ENCODE peak calls at places on chromosomes 12 and 14, in five cellular contexts. U is CD8-positive, alpha-beta T cell; P is uterus; D is right lobe of liver; F is pancreas. M is an unnamed sample.

GRCh38 chr12:75951399-75952228 is 80.0 kb downstream of the PHLDA1 start:
- DNase-seq in U (no peak), P (no peak), D (no peak), F (no peak), M (no peak)

GRCh38 chr14:75306917-75307699 is 28.5 kb downstream of the FOS start:
- DNase-seq in U (no peak), P (no peak), D (no peak), F (no peak), M (no peak)

GRCh38 chr12:101691697-101692096 is 5.7 kb upstream of the CHPT1 start:
- DNase-seq in U (no peak), P (no peak), D (no peak), F (no peak), M (no peak)

GRCh38 chr14:28765169-28765906 is 1.2 kb upstream of the FOXG1 start:
- DNase-seq in U (no peak), P (no peak), D (no peak), F (no peak), M (no peak)

GRCh38 chr14:35533357-35534129 is 421 bp upstream of the INSM2 start:
- DNase-seq in U (peak), P (no peak), D (peak), F (peak), M (peak)

GRCh38 chr12:132559652-132560420 is 50.5 kb downstream of the LRCOL1 start:
- DNase-seq in U (no peak), P (peak), D (no peak), F (peak), M (peak)

GRCh38 chr12:63706336-63706735 is 38.0 kb upstream of the DPY19L2 start:
- DNase-seq in U (no peak), P (no peak), D (no peak), F (no peak), M (no peak)

GRCh38 chr12:113403435-113404415 is at the start of gene SDS:
- DNase-seq in U (no peak), P (no peak), D (peak), F (peak), M (peak)

GRCh38 chr14:22012452-22012851 is 338.8 kb upstream of the OR4E1 start:
- DNase-seq in U (no peak), P (no peak), D (no peak), F (no peak), M (no peak)

GRCh38 chr12:121190523-121191031 is 19.4 kb upstream of the P2RX4 start:
- DNase-seq in U (no peak), P (no peak), D (no peak), F (no peak), M (no peak)

GRCh38 chr12:122125452-122126341 is 47.1 kb downstream of the MLXIP start:
- DNase-seq in U (no peak), P (no peak), D (peak), F (peak), M (no peak)

GRCh38 chr14:57725399-57726077 is 140.4 kb downstream of the SLC35F4 start:
- DNase-seq in U (no peak), P (no peak), D (no peak), F (no peak), M (no peak)

GRCh38 chr12:46472893-46473633 is 100.5 kb upstream of the SLC38A2 start:
- DNase-seq in U (no peak), P (no peak), D (no peak), F (no peak), M (no peak)

GRCh38 chr14:77498120-77498979 is at the start of gene ISM2:
- DNase-seq in U (peak), P (peak), D (no peak), F (peak), M (peak)

GRCh38 chr12:57236224-57236924 is 6.9 kb downstream of the SHMT2 start:
- DNase-seq in U (no peak), P (no peak), D (peak), F (no peak), M (no peak)

GRCh38 chr12:114274131-114274530 is 131.8 kb downstream of the TBX5 start:
- DNase-seq in U (no peak), P (no peak), D (no peak), F (no peak), M (no peak)

GRCh38 chr12:9711664-9712063 is 21.2 kb downstream of the CLECL1 start:
- DNase-seq in U (no peak), P (no peak), D (no peak), F (no peak), M (no peak)

GRCh38 chr14:75969891-75970290 is 11.9 kb downstream of the TGFB3 start:
- DNase-seq in U (no peak), P (no peak), D (no peak), F (no peak), M (no peak)

GRCh38 chr14:52253503-52253902 is 14.0 kb upstream of the PTGDR start:
- DNase-seq in U (no peak), P (no peak), D (no peak), F (no peak), M (no peak)

GRCh38 chr12:779745-780734 is 27.7 kb downstream of the WNK1 start:
- DNase-seq in U (no peak), P (no peak), D (no peak), F (no peak), M (no peak)

GRCh38 chr14:65720171-65720570 is 307.6 kb downstream of the FUT8 start:
- DNase-seq in U (no peak), P (no peak), D (no peak), F (no peak), M (no peak)

GRCh38 chr14:21347201-21347600 is 36.6 kb downstream of the SUPT16H start:
- DNase-seq in U (no peak), P (no peak), D (no peak), F (no peak), M (no peak)

GRCh38 chr12:110821917-110822316 is 24.9 kb upstream of the CCDC63 start:
- DNase-seq in U (no peak), P (no peak), D (no peak), F (no peak), M (no peak)

GRCh38 chr14:89447182-89447970 is 30.3 kb upstream of the FOXN3 start:
- DNase-seq in U (no peak), P (no peak), D (no peak), F (peak), M (no peak)

GRCh38 chr14:94767321-94767878 is 2.5 kb downstream of the GSC start:
- DNase-seq in U (no peak), P (no peak), D (no peak), F (no peak), M (no peak)

GRCh38 chr12:108312885-108313203 is 26.3 kb downstream of the CMKLR1 start:
- DNase-seq in U (no peak), P (no peak), D (no peak), F (no peak), M (peak)

GRCh38 chr12:55842681-55843429 is at the start of gene MMP19:
- DNase-seq in U (no peak), P (peak), D (no peak), F (no peak), M (no peak)

GRCh38 chr12:48198619-48198973 is 4.5 kb downstream of the OR10AD1 start:
- DNase-seq in U (no peak), P (peak), D (peak), F (peak), M (peak)

GRCh38 chr14:105136401-105137322 is 31.9 kb downstream of the JAG2 start:
- DNase-seq in U (no peak), P (no peak), D (peak), F (peak), M (no peak)

GRCh38 chr12:109946505-109946904 is 46.4 kb downstream of the TCHP start:
- DNase-seq in U (no peak), P (no peak), D (no peak), F (no peak), M (no peak)

GRCh38 chr14:88983755-88984154 is 159.3 kb downstream of the TTC8 start:
- DNase-seq in U (no peak), P (no peak), D (no peak), F (no peak), M (no peak)

GRCh38 chr14:49991491-49991890 is 98.6 kb downstream of the ARF6 start:
- DNase-seq in U (no peak), P (no peak), D (no peak), F (no peak), M (no peak)

GRCh38 chr12:132023658-132024057 is 73.9 kb downstream of the EP400 start:
- DNase-seq in U (no peak), P (no peak), D (no peak), F (no peak), M (peak)

GRCh38 chr12:117105902-117106301 is 6.7 kb upstream of the TESC start:
- DNase-seq in U (no peak), P (no peak), D (no peak), F (no peak), M (no peak)

GRCh38 chr12:76464636-76465166 is 94.9 kb downstream of the OSBPL8 start:
- DNase-seq in U (no peak), P (no peak), D (no peak), F (no peak), M (no peak)

GRCh38 chr14:51460051-51460450 is 191.7 kb upstream of the FRMD6 start:
- DNase-seq in U (no peak), P (no peak), D (no peak), F (no peak), M (no peak)

GRCh38 chr12:9051156-9051545 is 61.8 kb downstream of the KLRG1 start:
- DNase-seq in U (no peak), P (no peak), D (no peak), F (no peak), M (no peak)

GRCh38 chr12:12017135-12017581 is 53.6 kb upstream of the BCL2L14 start:
- DNase-seq in U (no peak), P (no peak), D (peak), F (no peak), M (peak)

GRCh38 chr14:34053666-34054065 is 102.8 kb upstream of the EGLN3 start:
- DNase-seq in U (no peak), P (peak), D (no peak), F (no peak), M (peak)

GRCh38 chr14:34049769-34050168 is 98.9 kb upstream of the EGLN3 start:
- DNase-seq in U (no peak), P (no peak), D (no peak), F (no peak), M (no peak)

GRCh38 chr14:34052658-34053014 is 101.8 kb upstream of the EGLN3 start:
- DNase-seq in U (no peak), P (no peak), D (no peak), F (no peak), M (no peak)

GRCh38 chr14:34050606-34051005 is 99.7 kb upstream of the EGLN3 start:
- DNase-seq in U (no peak), P (no peak), D (no peak), F (no peak), M (no peak)

GRCh38 chr14:34051966-34052657 is 101.2 kb upstream of the EGLN3 start:
- DNase-seq in U (no peak), P (peak), D (no peak), F (no peak), M (no peak)
- H3K27ac ChIP-seq in U (no peak), P (peak), D (no peak), F (no peak), M (peak)

GRCh38 chr12:124784871-124785572 is 78.6 kb downstream of the SCARB1 start:
- DNase-seq in U (no peak), P (no peak), D (no peak), F (no peak), M (no peak)

GRCh38 chr12:124788936-124789555 is 74.6 kb downstream of the SCARB1 start:
- DNase-seq in U (no peak), P (no peak), D (no peak), F (no peak), M (no peak)

GRCh38 chr12:124783087-124783486 is 80.6 kb downstream of the SCARB1 start:
- DNase-seq in U (no peak), P (no peak), D (no peak), F (no peak), M (no peak)

GRCh38 chr12:124782132-124782531 is 81.5 kb downstream of the SCARB1 start:
- DNase-seq in U (no peak), P (no peak), D (no peak), F (no peak), M (no peak)

GRCh38 chr12:124786065-124786964 is 77.3 kb downstream of the SCARB1 start:
- DNase-seq in U (no peak), P (peak), D (no peak), F (no peak), M (peak)
- H3K4me3 ChIP-seq in U (no peak), P (peak), D (no peak), F (no peak), M (peak)

GRCh38 chr12:52004042-52004648 is 2.6 kb upstream of the TAMALIN start:
- DNase-seq in U (no peak), P (peak), D (no peak), F (no peak), M (no peak)
- TF ChIP-seq CTCF in U (peak), P (peak), D (peak), F (peak), M (peak)

GRCh38 chr12:112163471-112164325 is 38.3 kb downstream of the TRAFD1 start:
- DNase-seq in U (no peak), P (no peak), D (no peak), F (peak), M (no peak)
- H3K27ac ChIP-seq in U (no peak), P (no peak), D (no peak), F (no peak), M (no peak)

DNA sequence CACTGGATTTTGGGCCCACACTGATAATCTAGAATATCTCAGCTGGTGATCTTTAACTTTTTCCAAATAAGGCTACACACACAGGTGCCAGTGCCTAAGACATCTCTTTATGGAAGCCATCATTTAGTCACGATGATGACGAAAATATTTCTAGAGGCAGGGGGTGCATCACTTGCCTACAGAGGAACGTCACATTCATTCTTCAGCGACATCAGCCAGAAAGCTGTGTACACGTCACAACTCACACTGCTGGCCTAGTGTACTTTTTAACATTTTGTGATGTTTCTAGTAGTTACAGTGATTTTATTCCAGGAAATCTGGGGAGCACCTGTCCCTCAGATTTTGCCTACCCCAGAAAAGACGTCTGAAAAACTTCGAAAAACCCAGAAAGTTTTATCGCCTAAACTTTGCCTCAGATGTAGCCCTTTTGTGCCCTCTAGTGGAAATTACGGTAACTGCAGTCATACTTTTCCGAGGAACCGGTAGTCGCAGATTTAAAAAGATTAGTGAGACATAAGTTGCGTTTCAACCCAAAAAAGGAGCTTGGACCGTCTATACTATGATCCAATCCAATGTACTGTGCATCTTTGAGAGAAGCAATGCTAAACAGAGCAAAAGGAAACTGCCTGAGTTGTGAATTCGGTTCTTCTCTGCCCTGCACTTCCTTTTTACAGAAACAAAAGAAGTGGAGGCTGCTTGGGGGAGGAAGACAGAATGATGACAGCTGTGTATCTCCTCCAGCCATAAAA is 64.3 kb upstream of the STON2 start:
- DNase-seq in U (peak), P (no peak), D (no peak), F (no peak), M (no peak)
- H3K4me3 ChIP-seq in U (peak), P (peak), D (peak), F (no peak), M (peak)

GRCh38 chr12:77736219-77736965 is 94.3 kb upstream of the NAV3 start:
- DNase-seq in U (no peak), P (no peak), D (no peak), F (no peak), M (no peak)
- TF ChIP-seq CTCF in U (no peak), P (no peak), D (no peak), F (no peak), M (no peak)

M was measured in left ventricle myocardium inferior.